ENCODE peak calls at places on chromosomes 16 and 17, in ten cellular contexts. One of them, this sample, is unnamed.

GRCh38 chr17:8894673-8895578 is 27.5 kb upstream of the PIK3R6 start:
- DNase-seq in activated naive CD8-positive, alpha-beta T cell treated with anti-CD3 and anti-CD28 coated beads for 36 hours: peak
- DNase-seq in NCI-H1694 treated with DMSO at 0.1 percent for 48 hours: peak
- DNase-seq in GF-D8: peak
- DNase-seq in uterus: no peak
- DNase-seq in T-helper 2 cell: peak
- DNase-seq in WTC11: peak
- DNase-seq in Calu3: peak
- DNase-seq in mesothelial cell of epicardium: no peak
- DNase-seq in GM19239: peak
- DNase-seq in this sample: peak

GRCh38 chr16:27918755-27919154 is 144.8 kb downstream of the GSG1L start:
- DNase-seq in Calu3: no peak
- DNase-seq in activated naive CD8-positive, alpha-beta T cell treated with anti-CD3 and anti-CD28 coated beads for 36 hours: no peak
- DNase-seq in uterus: no peak
- DNase-seq in GM19239: no peak
- DNase-seq in GF-D8: no peak
- DNase-seq in T-helper 2 cell: no peak
- DNase-seq in WTC11: no peak
- DNase-seq in mesothelial cell of epicardium: no peak
- DNase-seq in NCI-H1694 treated with DMSO at 0.1 percent for 48 hours: no peak
- DNase-seq in this sample: peak

GRCh38 chr16:17304814-17305169 is 166.0 kb downstream of the XYLT1 start:
- DNase-seq in T-helper 2 cell: no peak
- DNase-seq in uterus: no peak
- DNase-seq in Calu3: no peak
- DNase-seq in WTC11: no peak
- DNase-seq in GF-D8: no peak
- DNase-seq in GM19239: no peak
- DNase-seq in mesothelial cell of epicardium: no peak
- DNase-seq in NCI-H1694 treated with DMSO at 0.1 percent for 48 hours: no peak
- DNase-seq in activated naive CD8-positive, alpha-beta T cell treated with anti-CD3 and anti-CD28 coated beads for 36 hours: no peak
- DNase-seq in this sample: no peak

GRCh38 chr16:79768594-79768993 is 168.1 kb upstream of the MAF start:
- DNase-seq in WTC11: no peak
- DNase-seq in GM19239: no peak
- DNase-seq in T-helper 2 cell: no peak
- DNase-seq in NCI-H1694 treated with DMSO at 0.1 percent for 48 hours: peak
- DNase-seq in Calu3: peak
- DNase-seq in activated naive CD8-positive, alpha-beta T cell treated with anti-CD3 and anti-CD28 coated beads for 36 hours: no peak
- DNase-seq in GF-D8: no peak
- DNase-seq in mesothelial cell of epicardium: no peak
- DNase-seq in uterus: no peak
- DNase-seq in this sample: no peak

GRCh38 chr16:16150117-16150877 is 73.0 kb downstream of the ABCC6 start:
- DNase-seq in activated naive CD8-positive, alpha-beta T cell treated with anti-CD3 and anti-CD28 coated beads for 36 hours: no peak
- DNase-seq in GM19239: no peak
- DNase-seq in WTC11: no peak
- DNase-seq in uterus: peak
- DNase-seq in Calu3: no peak
- DNase-seq in NCI-H1694 treated with DMSO at 0.1 percent for 48 hours: no peak
- DNase-seq in GF-D8: no peak
- DNase-seq in mesothelial cell of epicardium: no peak
- DNase-seq in T-helper 2 cell: no peak
- DNase-seq in this sample: peak

GRCh38 chr16:74830646-74831045 is 56.0 kb upstream of the FA2H start:
- DNase-seq in activated naive CD8-positive, alpha-beta T cell treated with anti-CD3 and anti-CD28 coated beads for 36 hours: no peak
- DNase-seq in uterus: no peak
- DNase-seq in GF-D8: no peak
- DNase-seq in Calu3: no peak
- DNase-seq in GM19239: no peak
- DNase-seq in T-helper 2 cell: no peak
- DNase-seq in WTC11: no peak
- DNase-seq in NCI-H1694 treated with DMSO at 0.1 percent for 48 hours: no peak
- DNase-seq in mesothelial cell of epicardium: no peak
- DNase-seq in this sample: no peak

GRCh38 chr17:71632328-71632727 is 488.5 kb upstream of the SOX9 start:
- DNase-seq in NCI-H1694 treated with DMSO at 0.1 percent for 48 hours: no peak
- DNase-seq in GM19239: no peak
- DNase-seq in uterus: no peak
- DNase-seq in T-helper 2 cell: no peak
- DNase-seq in GF-D8: no peak
- DNase-seq in activated naive CD8-positive, alpha-beta T cell treated with anti-CD3 and anti-CD28 coated beads for 36 hours: no peak
- DNase-seq in mesothelial cell of epicardium: no peak
- DNase-seq in WTC11: no peak
- DNase-seq in Calu3: peak
- DNase-seq in this sample: no peak

GRCh38 chr17:8869416-8869815 is 1.9 kb upstream of the PIK3R6 start:
- DNase-seq in uterus: no peak
- DNase-seq in WTC11: no peak
- DNase-seq in NCI-H1694 treated with DMSO at 0.1 percent for 48 hours: no peak
- DNase-seq in mesothelial cell of epicardium: no peak
- DNase-seq in Calu3: no peak
- DNase-seq in activated naive CD8-positive, alpha-beta T cell treated with anti-CD3 and anti-CD28 coated beads for 36 hours: no peak
- DNase-seq in GM19239: no peak
- DNase-seq in T-helper 2 cell: no peak
- DNase-seq in GF-D8: no peak
- DNase-seq in this sample: no peak

GRCh38 chr17:82303944-82304808 is 13.2 kb downstream of the CD7 start:
- DNase-seq in activated naive CD8-positive, alpha-beta T cell treated with anti-CD3 and anti-CD28 coated beads for 36 hours: peak
- DNase-seq in WTC11: no peak
- DNase-seq in GF-D8: no peak
- DNase-seq in NCI-H1694 treated with DMSO at 0.1 percent for 48 hours: no peak
- DNase-seq in GM19239: no peak
- DNase-seq in uterus: no peak
- DNase-seq in mesothelial cell of epicardium: no peak
- DNase-seq in T-helper 2 cell: no peak
- DNase-seq in Calu3: no peak
- DNase-seq in this sample: no peak

GRCh38 chr17:70011750-70012149 is 63.3 kb upstream of the KCNJ16 start:
- DNase-seq in NCI-H1694 treated with DMSO at 0.1 percent for 48 hours: no peak
- DNase-seq in T-helper 2 cell: no peak
- DNase-seq in GF-D8: no peak
- DNase-seq in GM19239: no peak
- DNase-seq in activated naive CD8-positive, alpha-beta T cell treated with anti-CD3 and anti-CD28 coated beads for 36 hours: no peak
- DNase-seq in WTC11: no peak
- DNase-seq in Calu3: no peak
- DNase-seq in uterus: no peak
- DNase-seq in mesothelial cell of epicardium: no peak
- DNase-seq in this sample: no peak

GRCh38 chr16:57470683-57471082 is 8.2 kb downstream of the POLR2C start:
- DNase-seq in Calu3: peak
- DNase-seq in T-helper 2 cell: no peak
- DNase-seq in mesothelial cell of epicardium: no peak
- DNase-seq in activated naive CD8-positive, alpha-beta T cell treated with anti-CD3 and anti-CD28 coated beads for 36 hours: no peak
- DNase-seq in NCI-H1694 treated with DMSO at 0.1 percent for 48 hours: no peak
- DNase-seq in WTC11: no peak
- DNase-seq in GF-D8: no peak
- DNase-seq in uterus: peak
- DNase-seq in GM19239: no peak
- DNase-seq in this sample: no peak

GRCh38 chr16:79451196-79451816 is 149.2 kb downstream of the MAF start:
- DNase-seq in Calu3: no peak
- DNase-seq in GM19239: peak
- DNase-seq in GF-D8: peak
- DNase-seq in WTC11: no peak
- DNase-seq in mesothelial cell of epicardium: no peak
- DNase-seq in activated naive CD8-positive, alpha-beta T cell treated with anti-CD3 and anti-CD28 coated beads for 36 hours: no peak
- DNase-seq in T-helper 2 cell: no peak
- DNase-seq in uterus: no peak
- DNase-seq in NCI-H1694 treated with DMSO at 0.1 percent for 48 hours: no peak
- DNase-seq in this sample: no peak

GRCh38 chr17:82844796-82845162 is 5.0 kb upstream of the ZNF750 start:
- DNase-seq in mesothelial cell of epicardium: no peak
- DNase-seq in Calu3: no peak
- DNase-seq in WTC11: no peak
- DNase-seq in T-helper 2 cell: no peak
- DNase-seq in NCI-H1694 treated with DMSO at 0.1 percent for 48 hours: no peak
- DNase-seq in GF-D8: no peak
- DNase-seq in GM19239: no peak
- DNase-seq in activated naive CD8-positive, alpha-beta T cell treated with anti-CD3 and anti-CD28 coated beads for 36 hours: no peak
- DNase-seq in uterus: no peak
- DNase-seq in this sample: no peak

GRCh38 chr16:82156761-82157654 is 13.0 kb downstream of the MPHOSPH6 start:
- DNase-seq in GF-D8: no peak
- DNase-seq in activated naive CD8-positive, alpha-beta T cell treated with anti-CD3 and anti-CD28 coated beads for 36 hours: no peak
- DNase-seq in T-helper 2 cell: no peak
- DNase-seq in Calu3: no peak
- DNase-seq in WTC11: no peak
- DNase-seq in GM19239: no peak
- DNase-seq in uterus: peak
- DNase-seq in mesothelial cell of epicardium: no peak
- DNase-seq in NCI-H1694 treated with DMSO at 0.1 percent for 48 hours: no peak
- DNase-seq in this sample: no peak

GRCh38 chr16:22296225-22297113 is 740 bp upstream of the POLR3E start:
- DNase-seq in activated naive CD8-positive, alpha-beta T cell treated with anti-CD3 and anti-CD28 coated beads for 36 hours: no peak
- DNase-seq in GF-D8: no peak
- DNase-seq in WTC11: no peak
- DNase-seq in NCI-H1694 treated with DMSO at 0.1 percent for 48 hours: peak
- DNase-seq in mesothelial cell of epicardium: no peak
- DNase-seq in Calu3: no peak
- DNase-seq in T-helper 2 cell: no peak
- DNase-seq in GM19239: no peak
- DNase-seq in uterus: no peak
- DNase-seq in this sample: peak

GRCh38 chr16:24701521-24701951 is 27.9 kb upstream of the TNRC6A start:
- DNase-seq in uterus: no peak
- DNase-seq in Calu3: peak
- DNase-seq in T-helper 2 cell: no peak
- DNase-seq in mesothelial cell of epicardium: no peak
- DNase-seq in GF-D8: no peak
- DNase-seq in WTC11: no peak
- DNase-seq in activated naive CD8-positive, alpha-beta T cell treated with anti-CD3 and anti-CD28 coated beads for 36 hours: no peak
- DNase-seq in NCI-H1694 treated with DMSO at 0.1 percent for 48 hours: no peak
- DNase-seq in GM19239: no peak
- DNase-seq in this sample: no peak

GRCh38 chr16:86562356-86562755 is 4.3 kb upstream of the FOXC2 start:
- DNase-seq in uterus: no peak
- DNase-seq in NCI-H1694 treated with DMSO at 0.1 percent for 48 hours: no peak
- DNase-seq in mesothelial cell of epicardium: no peak
- DNase-seq in Calu3: no peak
- DNase-seq in WTC11: no peak
- DNase-seq in GF-D8: no peak
- DNase-seq in activated naive CD8-positive, alpha-beta T cell treated with anti-CD3 and anti-CD28 coated beads for 36 hours: no peak
- DNase-seq in T-helper 2 cell: no peak
- DNase-seq in GM19239: no peak
- DNase-seq in this sample: no peak

GRCh38 chr17:41140360-41141132 is at the start of gene KRTAP4-6:
- DNase-seq in GM19239: no peak
- DNase-seq in Calu3: peak
- DNase-seq in GF-D8: no peak
- DNase-seq in mesothelial cell of epicardium: no peak
- DNase-seq in WTC11: no peak
- DNase-seq in uterus: no peak
- DNase-seq in NCI-H1694 treated with DMSO at 0.1 percent for 48 hours: no peak
- DNase-seq in activated naive CD8-positive, alpha-beta T cell treated with anti-CD3 and anti-CD28 coated beads for 36 hours: no peak
- DNase-seq in T-helper 2 cell: no peak
- DNase-seq in this sample: no peak

GRCh38 chr16:85612801-85613608 is at the start of gene GSE1:
- DNase-seq in WTC11: peak
- DNase-seq in activated naive CD8-positive, alpha-beta T cell treated with anti-CD3 and anti-CD28 coated beads for 36 hours: peak
- DNase-seq in T-helper 2 cell: peak
- DNase-seq in GF-D8: peak
- DNase-seq in uterus: peak
- DNase-seq in GM19239: peak
- DNase-seq in NCI-H1694 treated with DMSO at 0.1 percent for 48 hours: peak
- DNase-seq in mesothelial cell of epicardium: peak
- DNase-seq in Calu3: peak
- DNase-seq in this sample: peak

GRCh38 chr16:29899516-29900101 is at the start of gene SEZ6L2:
- DNase-seq in GF-D8: no peak
- DNase-seq in NCI-H1694 treated with DMSO at 0.1 percent for 48 hours: peak
- DNase-seq in WTC11: peak
- DNase-seq in T-helper 2 cell: no peak
- DNase-seq in mesothelial cell of epicardium: peak
- DNase-seq in GM19239: no peak
- DNase-seq in activated naive CD8-positive, alpha-beta T cell treated with anti-CD3 and anti-CD28 coated beads for 36 hours: peak
- DNase-seq in uterus: no peak
- DNase-seq in Calu3: peak
- DNase-seq in this sample: peak

GRCh38 chr17:75602644-75603043 is 15.0 kb downstream of the MYO15B start:
- DNase-seq in GM19239: no peak
- DNase-seq in WTC11: no peak
- DNase-seq in T-helper 2 cell: no peak
- DNase-seq in GF-D8: no peak
- DNase-seq in uterus: no peak
- DNase-seq in NCI-H1694 treated with DMSO at 0.1 percent for 48 hours: no peak
- DNase-seq in activated naive CD8-positive, alpha-beta T cell treated with anti-CD3 and anti-CD28 coated beads for 36 hours: no peak
- DNase-seq in Calu3: no peak
- DNase-seq in mesothelial cell of epicardium: no peak
- DNase-seq in this sample: no peak

GRCh38 chr16:49701867-49702494 is 153.9 kb downstream of the ZNF423 start:
- DNase-seq in activated naive CD8-positive, alpha-beta T cell treated with anti-CD3 and anti-CD28 coated beads for 36 hours: no peak
- DNase-seq in WTC11: peak
- DNase-seq in mesothelial cell of epicardium: peak
- DNase-seq in NCI-H1694 treated with DMSO at 0.1 percent for 48 hours: peak
- DNase-seq in Calu3: no peak
- DNase-seq in T-helper 2 cell: no peak
- DNase-seq in uterus: peak
- DNase-seq in GM19239: no peak
- DNase-seq in GF-D8: no peak
- DNase-seq in this sample: peak

GRCh38 chr17:13786000-13786598 is 184.4 kb upstream of the HS3ST3A1 start:
- DNase-seq in T-helper 2 cell: no peak
- DNase-seq in uterus: no peak
- DNase-seq in GM19239: no peak
- DNase-seq in WTC11: no peak
- DNase-seq in NCI-H1694 treated with DMSO at 0.1 percent for 48 hours: no peak
- DNase-seq in GF-D8: no peak
- DNase-seq in mesothelial cell of epicardium: no peak
- DNase-seq in activated naive CD8-positive, alpha-beta T cell treated with anti-CD3 and anti-CD28 coated beads for 36 hours: no peak
- DNase-seq in Calu3: no peak
- DNase-seq in this sample: no peak